ENCODE peak calls at places on chromosomes 5 and 9, in eight cellular contexts. R, U, I, X, Y, C, Z and B are unnamed samples.

GRCh38 chr5:157524887-157525286 is 50.7 kb downstream of the ADAM19 start:
- DNase-seq in R (no peak), U (no peak), C (no peak), X (no peak), Z (no peak), I (no peak), Y (no peak), B (no peak)

GRCh38 chr5:137833463-137833862 is 34.2 kb upstream of the MYOT start:
- DNase-seq in Y (peak; percentile 76), I (peak; percentile 47), R (no peak), Z (no peak), C (peak; percentile 33), X (no peak), U (peak; percentile 82), B (peak; percentile 8)

GRCh38 chr9:81183763-81184162 is 505.6 kb downstream of the TLE1 start:
- DNase-seq in I (peak; percentile 86), C (no peak), Y (peak; percentile 24), U (peak; percentile 45), R (no peak), Z (no peak), X (no peak), B (no peak)

GRCh38 chr5:153147891-153148623 is 342.4 kb upstream of the GRIA1 start:
- DNase-seq in Z (no peak), U (peak; percentile 69), X (peak; percentile 23), C (peak; percentile 55), Y (peak; percentile 18), I (no peak), R (peak; percentile 24), B (peak; percentile 2)

GRCh38 chr9:70924380-70924779 is 197.0 kb downstream of the TRPM3 start:
- DNase-seq in Z (no peak), Y (peak; percentile 97), I (peak; percentile 65), R (no peak), X (no peak), C (no peak), U (peak; percentile 35), B (peak; percentile 38)

GRCh38 chr5:947626-948471 is 55.2 kb downstream of the TRIP13 start:
- DNase-seq in R (no peak), Z (no peak), Y (peak; percentile 30), I (no peak), U (no peak), X (no peak), C (no peak), B (no peak)

GRCh38 chr5:132464155-132464939 is 26.2 kb downstream of the IRF1 start:
- DNase-seq in Y (no peak), I (no peak), C (peak; percentile 41), Z (no peak), U (no peak), X (no peak), R (no peak), B (peak; percentile 39)

GRCh38 chr9:5466776-5467175 is 16.4 kb downstream of the CD274 start:
- DNase-seq in R (no peak), X (no peak), Z (no peak), U (no peak), I (no peak), Y (no peak), C (no peak), B (no peak)

GRCh38 chr5:1542755-1543154 is 19.0 kb upstream of the LPCAT1 start:
- DNase-seq in C (no peak), Y (peak; percentile 99), I (no peak), U (peak; percentile 42), X (no peak), R (no peak), Z (peak; percentile 77), B (peak; percentile 81)

GRCh38 chr5:130155395-130155794 is 251.1 kb downstream of the CHSY3 start:
- DNase-seq in R (no peak), U (no peak), Y (no peak), Z (no peak), C (no peak), X (no peak), I (no peak), B (no peak)

GRCh38 chr5:170173227-170173626 is 59.6 kb upstream of the C5orf58 start:
- DNase-seq in Y (peak; percentile 12), C (no peak), Z (no peak), R (no peak), I (peak; percentile 23), X (no peak), U (peak; percentile 71), B (no peak)

GRCh38 chr5:150272531-150272930 is 17.0 kb downstream of the CAMK2A start:
- DNase-seq in R (no peak), Z (no peak), U (peak; percentile 78), X (no peak), I (peak; percentile 52), Y (peak; percentile 45), C (peak; percentile 75), B (peak; percentile 49)

GRCh38 chr5:66710557-66710956 is 114.4 kb downstream of the MAST4 start:
- DNase-seq in C (no peak), Y (peak; percentile 80), X (no peak), U (no peak), I (peak; percentile 4), Z (no peak), R (no peak), B (no peak)

GRCh38 chr9:134243778-134244467 is 79.6 kb upstream of the RNU6ATAC start:
- DNase-seq in C (no peak), U (no peak), Z (no peak), R (peak; percentile 47), Y (no peak), I (peak; percentile 59), X (no peak), B (no peak)

GRCh38 chr5:140423609-140424008 is 22.0 kb downstream of the ANKHD1 start:
- DNase-seq in C (no peak), Z (no peak), Y (no peak), I (no peak), R (no peak), X (no peak), U (no peak), B (no peak)

GRCh38 chr5:132190161-132190817 is 37.4 kb downstream of the P4HA2 start:
- DNase-seq in Y (peak; percentile 76), R (no peak), Z (no peak), U (peak; percentile 87), X (no peak), I (peak; percentile 81), C (peak; percentile 27), B (peak; percentile 85)